ENCODE peak calls at places on chromosomes 11 and 22, in six cellular contexts. P is A549, J is GM12891, K is COLO829, C is PC-3, U is SJSA1. S is an unnamed sample.

GRCh38 chr22:44166877-44167276 is 13.8 kb upstream of the PARVG start:
- DNase-seq in P (no peak), J (no peak), K (no peak), C (no peak), U (no peak), S (no peak)

GRCh38 chr11:1562469-1563148 is 9.5 kb downstream of the DUSP8 start:
- DNase-seq in P (no peak), J (no peak), K (no peak), C (no peak), U (no peak), S (no peak)

GRCh38 chr11:45322891-45323597 is 36.9 kb upstream of the SYT13 start:
- DNase-seq in P (no peak), J (no peak), K (no peak), C (no peak), U (peak), S (no peak)

GRCh38 chr22:30005213-30005857 is 74.9 kb upstream of the HORMAD2 start:
- DNase-seq in P (peak), J (no peak), K (peak), C (peak), U (peak), S (peak)

GRCh38 chr11:122983438-122984185 is 2.0 kb upstream of the BSX start:
- DNase-seq in P (no peak), J (no peak), K (no peak), C (no peak), U (no peak), S (no peak)

GRCh38 chr11:7348432-7349298 is 97.0 kb downstream of the SYT9 start:
- DNase-seq in P (no peak), J (no peak), K (no peak), C (peak), U (no peak), S (no peak)

GRCh38 chr11:75839851-75840250 is 24.8 kb downstream of the UVRAG start:
- DNase-seq in P (no peak), J (no peak), K (no peak), C (no peak), U (no peak), S (no peak)

GRCh38 chr22:20582520-20583361 is 75.3 kb downstream of the MED15 start:
- DNase-seq in P (no peak), J (no peak), K (no peak), C (no peak), U (peak), S (no peak)

GRCh38 chr11:12537778-12538401 is 136.3 kb upstream of the TEAD1 start:
- DNase-seq in P (no peak), J (no peak), K (no peak), C (no peak), U (no peak), S (no peak)

GRCh38 chr11:124946735-124947141 is 7.3 kb upstream of the CCDC15 start:
- DNase-seq in P (no peak), J (no peak), K (no peak), C (peak), U (no peak), S (no peak)

GRCh38 chr11:10716122-10716521 is 22.6 kb upstream of the IRAG1 start:
- DNase-seq in P (no peak), J (no peak), K (no peak), C (peak), U (no peak), S (no peak)

GRCh38 chr11:74871037-74871436 is 77.9 kb downstream of the XRRA1 start:
- DNase-seq in P (no peak), J (no peak), K (no peak), C (no peak), U (no peak), S (no peak)

GRCh38 chr11:71228961-71229360 is 23.4 kb downstream of the SHANK2 start:
- DNase-seq in P (no peak), J (no peak), K (no peak), C (no peak), U (no peak), S (no peak)

GRCh38 chr11:34348919-34349318 is 8.9 kb downstream of the ABTB2 start:
- DNase-seq in P (no peak), J (no peak), K (no peak), C (no peak), U (no peak), S (no peak)

GRCh38 chr11:74678041-74678440 is 53.2 kb downstream of the CHRDL2 start:
- DNase-seq in P (no peak), J (no peak), K (no peak), C (no peak), U (peak), S (no peak)

GRCh38 chr11:26201411-26201810 is 130.5 kb upstream of the ANO3 start:
- DNase-seq in P (no peak), J (no peak), K (peak), C (peak), U (no peak), S (no peak)

GRCh38 chr11:46026616-46027293 is 94.5 kb downstream of the PHF21A start:
- DNase-seq in P (no peak), J (no peak), K (no peak), C (no peak), U (no peak), S (no peak)

GRCh38 chr11:119361056-119361787 is 14.7 kb upstream of the MFRP start:
- DNase-seq in P (peak), J (no peak), K (no peak), C (peak), U (no peak), S (no peak)

GRCh38 chr22:43211941-43212433 is 25.1 kb upstream of the TTLL12 start:
- DNase-seq in P (no peak), J (no peak), K (no peak), C (no peak), U (no peak), S (no peak)

GRCh38 chr11:117606211-117606610 is 190.8 kb downstream of the DSCAML1 start:
- DNase-seq in P (no peak), J (no peak), K (no peak), C (no peak), U (no peak), S (peak)

GRCh38 chr22:20584872-20585639 is 77.6 kb downstream of the MED15 start:
- DNase-seq in P (no peak), J (no peak), K (no peak), C (no peak), U (no peak), S (no peak)

GRCh38 chr11:121383726-121384125 is 68.4 kb upstream of the SORL1 start:
- DNase-seq in P (no peak), J (no peak), K (no peak), C (no peak), U (no peak), S (no peak)

GRCh38 chr11:9251306-9251705 is 13.8 kb downstream of the DENND5A start:
- DNase-seq in P (no peak), J (no peak), K (no peak), C (peak), U (no peak), S (no peak)

GRCh38 chr22:20514658-20515406 is 7.4 kb downstream of the MED15 start:
- DNase-seq in P (no peak), J (no peak), K (no peak), C (peak), U (peak), S (no peak)

GRCh38 chr11:10139656-10140055 is 154.4 kb downstream of the SBF2 start:
- DNase-seq in P (no peak), J (no peak), K (no peak), C (peak), U (no peak), S (no peak)

GRCh38 chr11:36041988-36042606 is 98.2 kb downstream of the LDLRAD3 start:
- DNase-seq in P (no peak), J (peak), K (no peak), C (peak), U (no peak), S (no peak)

GRCh38 chr11:65899356-65900124 is 648 bp downstream of the FOSL1 start:
- DNase-seq in P (peak), J (peak), K (no peak), C (peak), U (peak), S (no peak)

S was measured in GM18507.